ENCODE peak calls at places on chromosomes 3 and 15, in six cellular contexts. One of them, this sample, is unnamed.

GRCh38 chr3:18076301-18076700 is 333.9 kb upstream of the TBC1D5 start:
- DNase-seq in HT1080: no peak
- DNase-seq in iPS-NIHi11: no peak
- DNase-seq in GM18507: no peak
- DNase-seq in NCI-H1930: no peak
- DNase-seq in activated T-helper 2 cell treated with anti-CD3 and anti-CD28 coated beads, Interferon-gamma antibody, Interleukin-2, Interleukin-4, amounts not matched to agents 10 μg/mL and 5 μg/mL and 100 μg/mL, durations not matched to agents 14 hours and 24 hours and 36 hours: no peak
- DNase-seq in this sample: no peak

GRCh38 chr3:27535809-27536392 is 51.7 kb upstream of the SLC4A7 start:
- DNase-seq in HT1080: peak; percentile 80
- DNase-seq in NCI-H1930: no peak
- DNase-seq in activated T-helper 2 cell treated with anti-CD3 and anti-CD28 coated beads, Interferon-gamma antibody, Interleukin-2, Interleukin-4, amounts not matched to agents 10 μg/mL and 5 μg/mL and 100 μg/mL, durations not matched to agents 14 hours and 24 hours and 36 hours: no peak
- DNase-seq in GM18507: no peak
- DNase-seq in iPS-NIHi11: no peak
- DNase-seq in this sample: no peak

GRCh38 chr3:11335056-11335608 is 62.9 kb downstream of the ATG7 start:
- DNase-seq in GM18507: peak; percentile 9
- DNase-seq in activated T-helper 2 cell treated with anti-CD3 and anti-CD28 coated beads, Interferon-gamma antibody, Interleukin-2, Interleukin-4, amounts not matched to agents 10 μg/mL and 5 μg/mL and 100 μg/mL, durations not matched to agents 14 hours and 24 hours and 36 hours: no peak
- DNase-seq in HT1080: peak; percentile 79
- DNase-seq in NCI-H1930: no peak
- DNase-seq in iPS-NIHi11: peak; percentile 42
- DNase-seq in this sample: peak; percentile 17

GRCh38 chr3:9441501-9442221 is 44.2 kb downstream of the SETD5 start:
- DNase-seq in activated T-helper 2 cell treated with anti-CD3 and anti-CD28 coated beads, Interferon-gamma antibody, Interleukin-2, Interleukin-4, amounts not matched to agents 10 μg/mL and 5 μg/mL and 100 μg/mL, durations not matched to agents 14 hours and 24 hours and 36 hours: no peak
- DNase-seq in GM18507: no peak
- DNase-seq in NCI-H1930: no peak
- DNase-seq in iPS-NIHi11: no peak
- DNase-seq in HT1080: no peak
- DNase-seq in this sample: no peak

GRCh38 chr3:66442254-66443249 is 58.3 kb downstream of the LRIG1 start:
- DNase-seq in iPS-NIHi11: peak; percentile 75
- DNase-seq in activated T-helper 2 cell treated with anti-CD3 and anti-CD28 coated beads, Interferon-gamma antibody, Interleukin-2, Interleukin-4, amounts not matched to agents 10 μg/mL and 5 μg/mL and 100 μg/mL, durations not matched to agents 14 hours and 24 hours and 36 hours: no peak
- DNase-seq in GM18507: no peak
- DNase-seq in NCI-H1930: no peak
- DNase-seq in HT1080: peak; percentile 84
- DNase-seq in this sample: peak; percentile 86

GRCh38 chr3:159947220-159947619 is 41.4 kb upstream of the IL12A start:
- DNase-seq in activated T-helper 2 cell treated with anti-CD3 and anti-CD28 coated beads, Interferon-gamma antibody, Interleukin-2, Interleukin-4, amounts not matched to agents 10 μg/mL and 5 μg/mL and 100 μg/mL, durations not matched to agents 14 hours and 24 hours and 36 hours: no peak
- DNase-seq in GM18507: no peak
- DNase-seq in iPS-NIHi11: no peak
- DNase-seq in HT1080: peak; percentile 39
- DNase-seq in NCI-H1930: no peak
- DNase-seq in this sample: no peak

GRCh38 chr15:88956263-88956662 is 43.1 kb upstream of the MFGE8 start:
- DNase-seq in GM18507: no peak
- DNase-seq in iPS-NIHi11: no peak
- DNase-seq in activated T-helper 2 cell treated with anti-CD3 and anti-CD28 coated beads, Interferon-gamma antibody, Interleukin-2, Interleukin-4, amounts not matched to agents 10 μg/mL and 5 μg/mL and 100 μg/mL, durations not matched to agents 14 hours and 24 hours and 36 hours: no peak
- DNase-seq in HT1080: no peak
- DNase-seq in NCI-H1930: no peak
- DNase-seq in this sample: no peak

GRCh38 chr3:162738778-162739177 is 1242.2 kb downstream of the OTOL1 start:
- DNase-seq in GM18507: no peak
- DNase-seq in HT1080: peak; percentile 56
- DNase-seq in iPS-NIHi11: no peak
- DNase-seq in NCI-H1930: no peak
- DNase-seq in activated T-helper 2 cell treated with anti-CD3 and anti-CD28 coated beads, Interferon-gamma antibody, Interleukin-2, Interleukin-4, amounts not matched to agents 10 μg/mL and 5 μg/mL and 100 μg/mL, durations not matched to agents 14 hours and 24 hours and 36 hours: no peak
- DNase-seq in this sample: no peak

GRCh38 chr15:38535451-38536200 is 29.0 kb downstream of the RASGRP1 start:
- DNase-seq in HT1080: no peak
- DNase-seq in GM18507: no peak
- DNase-seq in activated T-helper 2 cell treated with anti-CD3 and anti-CD28 coated beads, Interferon-gamma antibody, Interleukin-2, Interleukin-4, amounts not matched to agents 10 μg/mL and 5 μg/mL and 100 μg/mL, durations not matched to agents 14 hours and 24 hours and 36 hours: no peak
- DNase-seq in iPS-NIHi11: no peak
- DNase-seq in NCI-H1930: no peak
- DNase-seq in this sample: no peak

GRCh38 chr3:136954980-136955780 is 2.6 kb upstream of the IL20RB start:
- DNase-seq in GM18507: no peak
- DNase-seq in activated T-helper 2 cell treated with anti-CD3 and anti-CD28 coated beads, Interferon-gamma antibody, Interleukin-2, Interleukin-4, amounts not matched to agents 10 μg/mL and 5 μg/mL and 100 μg/mL, durations not matched to agents 14 hours and 24 hours and 36 hours: no peak
- DNase-seq in iPS-NIHi11: no peak
- DNase-seq in NCI-H1930: no peak
- DNase-seq in HT1080: no peak
- DNase-seq in this sample: no peak

GRCh38 chr3:49916686-49917085 is 12.9 kb downstream of the MON1A start:
- DNase-seq in iPS-NIHi11: no peak
- DNase-seq in GM18507: no peak
- DNase-seq in activated T-helper 2 cell treated with anti-CD3 and anti-CD28 coated beads, Interferon-gamma antibody, Interleukin-2, Interleukin-4, amounts not matched to agents 10 μg/mL and 5 μg/mL and 100 μg/mL, durations not matched to agents 14 hours and 24 hours and 36 hours: no peak
- DNase-seq in NCI-H1930: no peak
- DNase-seq in HT1080: no peak
- DNase-seq in this sample: no peak

GRCh38 chr15:61383421-61383820 is 154.3 kb upstream of the RORA start:
- DNase-seq in activated T-helper 2 cell treated with anti-CD3 and anti-CD28 coated beads, Interferon-gamma antibody, Interleukin-2, Interleukin-4, amounts not matched to agents 10 μg/mL and 5 μg/mL and 100 μg/mL, durations not matched to agents 14 hours and 24 hours and 36 hours: no peak
- DNase-seq in iPS-NIHi11: no peak
- DNase-seq in HT1080: peak; percentile 36
- DNase-seq in GM18507: no peak
- DNase-seq in NCI-H1930: no peak
- DNase-seq in this sample: no peak

GRCh38 chr3:4231041-4231440 is 72.1 kb upstream of the SETMAR start:
- DNase-seq in iPS-NIHi11: no peak
- DNase-seq in NCI-H1930: no peak
- DNase-seq in GM18507: no peak
- DNase-seq in HT1080: no peak
- DNase-seq in activated T-helper 2 cell treated with anti-CD3 and anti-CD28 coated beads, Interferon-gamma antibody, Interleukin-2, Interleukin-4, amounts not matched to agents 10 μg/mL and 5 μg/mL and 100 μg/mL, durations not matched to agents 14 hours and 24 hours and 36 hours: no peak
- DNase-seq in this sample: no peak

GRCh38 chr3:110296885-110297284 is 774.7 kb upstream of the NECTIN3 start:
- DNase-seq in HT1080: no peak
- DNase-seq in GM18507: no peak
- DNase-seq in NCI-H1930: no peak
- DNase-seq in activated T-helper 2 cell treated with anti-CD3 and anti-CD28 coated beads, Interferon-gamma antibody, Interleukin-2, Interleukin-4, amounts not matched to agents 10 μg/mL and 5 μg/mL and 100 μg/mL, durations not matched to agents 14 hours and 24 hours and 36 hours: no peak
- DNase-seq in iPS-NIHi11: no peak
- DNase-seq in this sample: no peak

GRCh38 chr3:117217837-117218236 is 508.3 kb downstream of the TUSC7 start:
- DNase-seq in iPS-NIHi11: no peak
- DNase-seq in HT1080: no peak
- DNase-seq in activated T-helper 2 cell treated with anti-CD3 and anti-CD28 coated beads, Interferon-gamma antibody, Interleukin-2, Interleukin-4, amounts not matched to agents 10 μg/mL and 5 μg/mL and 100 μg/mL, durations not matched to agents 14 hours and 24 hours and 36 hours: no peak
- DNase-seq in NCI-H1930: no peak
- DNase-seq in GM18507: no peak
- DNase-seq in this sample: no peak

GRCh38 chr3:170809975-170810357 is 60.0 kb downstream of the RPL22L1 start:
- DNase-seq in GM18507: no peak
- DNase-seq in iPS-NIHi11: no peak
- DNase-seq in HT1080: peak; percentile 77
- DNase-seq in NCI-H1930: no peak
- DNase-seq in activated T-helper 2 cell treated with anti-CD3 and anti-CD28 coated beads, Interferon-gamma antibody, Interleukin-2, Interleukin-4, amounts not matched to agents 10 μg/mL and 5 μg/mL and 100 μg/mL, durations not matched to agents 14 hours and 24 hours and 36 hours: no peak
- DNase-seq in this sample: no peak

GRCh38 chr3:189824629-189825312 is 193.6 kb downstream of the TP63 start:
- DNase-seq in iPS-NIHi11: no peak
- DNase-seq in GM18507: no peak
- DNase-seq in HT1080: peak; percentile 96
- DNase-seq in activated T-helper 2 cell treated with anti-CD3 and anti-CD28 coated beads, Interferon-gamma antibody, Interleukin-2, Interleukin-4, amounts not matched to agents 10 μg/mL and 5 μg/mL and 100 μg/mL, durations not matched to agents 14 hours and 24 hours and 36 hours: no peak
- DNase-seq in NCI-H1930: no peak
- DNase-seq in this sample: no peak

GRCh38 chr15:27042646-27043045 is 71.7 kb downstream of the GABRG3 start:
- DNase-seq in iPS-NIHi11: no peak
- DNase-seq in GM18507: no peak
- DNase-seq in activated T-helper 2 cell treated with anti-CD3 and anti-CD28 coated beads, Interferon-gamma antibody, Interleukin-2, Interleukin-4, amounts not matched to agents 10 μg/mL and 5 μg/mL and 100 μg/mL, durations not matched to agents 14 hours and 24 hours and 36 hours: no peak
- DNase-seq in HT1080: no peak
- DNase-seq in NCI-H1930: no peak
- DNase-seq in this sample: no peak

GRCh38 chr3:159897331-159898075 is 91.1 kb upstream of the IL12A start:
- DNase-seq in iPS-NIHi11: no peak
- DNase-seq in HT1080: no peak
- DNase-seq in activated T-helper 2 cell treated with anti-CD3 and anti-CD28 coated beads, Interferon-gamma antibody, Interleukin-2, Interleukin-4, amounts not matched to agents 10 μg/mL and 5 μg/mL and 100 μg/mL, durations not matched to agents 14 hours and 24 hours and 36 hours: no peak
- DNase-seq in NCI-H1930: no peak
- DNase-seq in GM18507: no peak
- DNase-seq in this sample: no peak

GRCh38 chr3:28317438-28318022 is 31.0 kb upstream of the ZCWPW2 start:
- DNase-seq in NCI-H1930: no peak
- DNase-seq in GM18507: no peak
- DNase-seq in HT1080: no peak
- DNase-seq in iPS-NIHi11: peak; percentile 63
- DNase-seq in activated T-helper 2 cell treated with anti-CD3 and anti-CD28 coated beads, Interferon-gamma antibody, Interleukin-2, Interleukin-4, amounts not matched to agents 10 μg/mL and 5 μg/mL and 100 μg/mL, durations not matched to agents 14 hours and 24 hours and 36 hours: peak; percentile 16
- DNase-seq in this sample: no peak

GRCh38 chr3:146092230-146092629 is 68.8 kb downstream of the PLOD2 start:
- DNase-seq in iPS-NIHi11: no peak
- DNase-seq in NCI-H1930: no peak
- DNase-seq in GM18507: no peak
- DNase-seq in activated T-helper 2 cell treated with anti-CD3 and anti-CD28 coated beads, Interferon-gamma antibody, Interleukin-2, Interleukin-4, amounts not matched to agents 10 μg/mL and 5 μg/mL and 100 μg/mL, durations not matched to agents 14 hours and 24 hours and 36 hours: no peak
- DNase-seq in HT1080: peak; percentile 18
- DNase-seq in this sample: no peak

GRCh38 chr3:181176610-181177009 is 187.1 kb upstream of the DNAJC19 start:
- DNase-seq in HT1080: peak; percentile 68
- DNase-seq in iPS-NIHi11: peak; percentile 40
- DNase-seq in GM18507: no peak
- DNase-seq in activated T-helper 2 cell treated with anti-CD3 and anti-CD28 coated beads, Interferon-gamma antibody, Interleukin-2, Interleukin-4, amounts not matched to agents 10 μg/mL and 5 μg/mL and 100 μg/mL, durations not matched to agents 14 hours and 24 hours and 36 hours: no peak
- DNase-seq in NCI-H1930: no peak
- DNase-seq in this sample: peak; percentile 30

GRCh38 chr3:30493912-30494311 is 112.5 kb upstream of the TGFBR2 start:
- DNase-seq in activated T-helper 2 cell treated with anti-CD3 and anti-CD28 coated beads, Interferon-gamma antibody, Interleukin-2, Interleukin-4, amounts not matched to agents 10 μg/mL and 5 μg/mL and 100 μg/mL, durations not matched to agents 14 hours and 24 hours and 36 hours: no peak
- DNase-seq in NCI-H1930: no peak
- DNase-seq in iPS-NIHi11: no peak
- DNase-seq in GM18507: no peak
- DNase-seq in HT1080: no peak
- DNase-seq in this sample: no peak

GRCh38 chr3:25900171-25900570 is 110.3 kb downstream of the OXSM start:
- DNase-seq in GM18507: no peak
- DNase-seq in activated T-helper 2 cell treated with anti-CD3 and anti-CD28 coated beads, Interferon-gamma antibody, Interleukin-2, Interleukin-4, amounts not matched to agents 10 μg/mL and 5 μg/mL and 100 μg/mL, durations not matched to agents 14 hours and 24 hours and 36 hours: no peak
- DNase-seq in NCI-H1930: no peak
- DNase-seq in HT1080: no peak
- DNase-seq in iPS-NIHi11: no peak
- DNase-seq in this sample: no peak

GRCh38 chr15:57165992-57166391 is 210.3 kb upstream of the CGNL1 start:
- DNase-seq in iPS-NIHi11: no peak
- DNase-seq in activated T-helper 2 cell treated with anti-CD3 and anti-CD28 coated beads, Interferon-gamma antibody, Interleukin-2, Interleukin-4, amounts not matched to agents 10 μg/mL and 5 μg/mL and 100 μg/mL, durations not matched to agents 14 hours and 24 hours and 36 hours: no peak
- DNase-seq in HT1080: peak; percentile 74
- DNase-seq in GM18507: no peak
- DNase-seq in NCI-H1930: no peak
- DNase-seq in this sample: no peak